ENCODE peak calls at places on chromosomes 2 and 18, in ten cellular contexts. U is GM13976, X is foreskin fibroblast, M is fibroblast of the aortic adventitia, F is thoracic aorta, A is AG09309, I is BE2C, E is transverse colon, B is WTC11, V is progenitor cell of endocrine pancreas. C is an unnamed sample.

GRCh38 chr2:40242315-40242714 is 209.6 kb downstream of the SLC8A1 start:
- DNase-seq in U (no peak), X (no peak), M (no peak), F (no peak), A (no peak), I (no peak), E (no peak), B (no peak), V (no peak), C (no peak)

GRCh38 chr2:138476940-138477339 is 24.6 kb upstream of the SPOPL start:
- DNase-seq in U (no peak), X (no peak), M (no peak), F (no peak), A (no peak), I (no peak), E (no peak), B (no peak), V (no peak), C (no peak)

GRCh38 chr2:33363599-33364300 is 112.7 kb upstream of the RASGRP3 start:
- DNase-seq in U (no peak), X (peak; percentile 79), M (no peak), F (no peak), A (peak; percentile 54), I (no peak), E (no peak), B (no peak), V (no peak), C (no peak)

GRCh38 chr2:188450740-188451480 is 159.2 kb downstream of the GULP1 start:
- DNase-seq in U (no peak), X (peak; percentile 77), M (peak; percentile 64), F (no peak), A (peak; percentile 11), I (no peak), E (no peak), B (no peak), V (no peak), C (no peak)

GRCh38 chr2:98334439-98335078 is 11.7 kb upstream of the CNGA3 start:
- DNase-seq in U (no peak), X (peak; percentile 94), M (peak; percentile 84), F (no peak), A (peak; percentile 74), I (no peak), E (no peak), B (no peak), V (no peak), C (no peak)

GRCh38 chr2:231359948-231360347 is 35.6 kb upstream of the B3GNT7 start:
- DNase-seq in U (no peak), X (no peak), M (no peak), F (no peak), A (no peak), I (peak; percentile 80), E (peak; percentile 6), B (no peak), V (no peak), C (no peak)

GRCh38 chr2:33583194-33583938 is 15.7 kb downstream of the FAM98A start:
- DNase-seq in U (peak; percentile 45), X (peak; percentile 76), M (peak; percentile 70), F (no peak), A (no peak), I (peak; percentile 25), E (no peak), B (no peak), V (no peak), C (peak; percentile 30)

GRCh38 chr2:230759481-230760191 is 47.0 kb downstream of the CAB39 start:
- DNase-seq in U (no peak), X (no peak), M (no peak), F (no peak), A (no peak), I (no peak), E (no peak), B (no peak), V (no peak), C (no peak)

GRCh38 chr2:109282360-109282759 is 153.4 kb downstream of the SH3RF3 start:
- DNase-seq in U (no peak), X (no peak), M (no peak), F (no peak), A (no peak), I (no peak), E (no peak), B (no peak), V (no peak), C (no peak)

GRCh38 chr2:109277414-109277813 is 148.4 kb downstream of the SH3RF3 start:
- DNase-seq in U (no peak), X (no peak), M (no peak), F (no peak), A (no peak), I (no peak), E (no peak), B (no peak), V (no peak), C (no peak)

GRCh38 chr2:109279243-109279860 is 150.3 kb downstream of the SH3RF3 start:
- DNase-seq in U (no peak), X (no peak), M (no peak), F (no peak), A (no peak), I (no peak), E (no peak), B (no peak), V (no peak), C (no peak)

GRCh38 chr2:109282865-109283264 is 153.9 kb downstream of the SH3RF3 start:
- DNase-seq in U (no peak), X (no peak), M (no peak), F (no peak), A (no peak), I (no peak), E (no peak), B (no peak), V (no peak), C (no peak)

GRCh38 chr2:109280804-109281203 is 151.8 kb downstream of the SH3RF3 start:
- DNase-seq in U (no peak), X (no peak), M (no peak), F (no peak), A (no peak), I (no peak), E (no peak), B (no peak), V (no peak), C (no peak)
- TF ChIP-seq CTCF in U (no peak), X (no peak), M (no peak), F (no peak), A (no peak), I (no peak), E (no peak), B (no peak), V (no peak), C (no peak)

GRCh38 chr2:223621901-223622300 is 19.7 kb upstream of the SCG2 start:
- DNase-seq in U (no peak), X (peak; percentile 21), M (no peak), F (no peak), A (no peak), I (no peak), E (no peak), B (no peak), V (no peak), C (no peak)

GRCh38 chr2:223613017-223613950 is 11.1 kb upstream of the SCG2 start:
- DNase-seq in U (no peak), X (peak; percentile 99), M (peak; percentile 98), F (peak; percentile 76), A (peak; percentile 93), I (peak; percentile 90), E (peak; percentile 54), B (peak; percentile 60), V (peak; percentile 24), C (no peak)

GRCh38 chr2:223619486-223620129 is 17.4 kb upstream of the SCG2 start:
- DNase-seq in U (no peak), X (no peak), M (no peak), F (no peak), A (no peak), I (no peak), E (no peak), B (no peak), V (no peak), C (no peak)

GRCh38 chr2:223614534-223614933 is 12.4 kb upstream of the SCG2 start:
- DNase-seq in U (no peak), X (no peak), M (no peak), F (no peak), A (no peak), I (no peak), E (no peak), B (no peak), V (no peak), C (no peak)

DNA sequence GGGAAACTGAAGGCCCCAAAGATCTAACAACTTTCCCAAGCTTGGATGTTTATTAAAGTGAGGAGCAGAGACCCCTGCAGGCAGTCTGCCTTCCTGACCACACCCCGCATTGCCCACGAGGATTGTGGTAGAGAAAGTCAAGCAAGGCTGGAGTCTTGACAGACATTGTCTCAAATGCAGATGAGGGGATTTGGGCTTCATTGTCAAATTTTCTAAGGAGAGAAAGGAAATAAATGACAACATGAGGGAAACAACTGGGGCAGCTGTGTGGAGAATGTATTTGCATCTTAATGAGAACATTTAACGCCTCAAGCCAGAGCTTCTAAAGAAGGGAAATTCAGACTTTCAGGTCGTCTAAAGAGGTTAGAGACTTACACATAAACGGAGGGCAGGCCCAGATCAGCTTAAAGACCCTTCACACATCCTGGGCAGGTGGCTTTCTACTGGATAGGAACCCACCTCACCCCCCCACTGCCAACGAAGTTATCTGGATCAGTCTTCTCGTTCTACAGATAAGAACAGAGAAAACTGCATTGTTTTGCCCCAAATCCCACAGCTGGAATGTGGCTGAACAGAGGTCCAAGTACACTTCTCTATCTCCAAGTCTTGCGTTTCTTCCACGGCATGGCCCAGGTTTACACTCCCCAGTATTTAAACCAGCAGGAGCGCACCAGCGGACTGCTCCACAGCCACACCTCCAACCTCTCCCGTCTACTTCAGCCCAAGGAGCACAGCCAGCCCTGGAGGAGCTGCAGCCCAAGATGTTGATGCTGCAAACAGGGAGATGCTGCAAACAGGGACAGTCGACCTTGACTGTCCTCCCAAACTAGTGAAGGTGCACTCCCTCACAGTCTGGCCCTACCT is 16.2 kb upstream of the SCG2 start:
- DNase-seq in U (no peak), X (no peak), M (no peak), F (no peak), A (no peak), I (no peak), E (no peak), B (peak; percentile 77), V (no peak), C (no peak)
- TF ChIP-seq CTCF in U (no peak), X (no peak), M (no peak), F (no peak), A (no peak), I (peak; percentile 50), E (no peak), B (peak; percentile 12), V (peak; percentile 28), C (no peak)

GRCh38 chr18:8480506-8481328 is 128.5 kb upstream of the RAB12 start:
- DNase-seq in U (no peak), X (peak; percentile 74), M (peak; percentile 81), F (no peak), A (peak; percentile 25), I (peak; percentile 37), E (no peak), B (peak; percentile 31), V (peak; percentile 35), C (no peak)
- TF ChIP-seq CTCF in U (no peak), X (peak; percentile 75), M (peak; percentile 84), F (peak; percentile 17), A (peak; percentile 73), I (peak; percentile 65), E (peak; percentile 16), B (no peak), V (peak; percentile 70), C (no peak)

DNA sequence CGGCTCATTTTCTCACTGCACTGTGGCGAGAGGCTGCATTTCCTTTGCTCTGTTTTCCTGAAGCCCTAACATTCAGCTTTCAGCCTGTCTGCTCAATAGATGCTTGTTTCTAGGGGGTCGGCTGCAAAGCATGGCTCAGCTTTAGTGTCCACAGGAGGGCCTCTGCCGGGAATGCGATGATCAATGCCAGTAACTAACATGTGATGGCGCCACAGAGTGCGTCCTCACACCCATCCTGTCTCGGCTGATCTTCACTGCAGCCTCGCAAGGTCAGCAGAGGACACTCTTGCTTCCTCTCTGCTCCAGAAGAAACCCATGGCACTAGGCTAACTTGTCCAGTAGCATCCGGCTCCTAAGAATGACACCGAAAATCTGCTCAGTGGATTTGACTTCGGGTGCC is 156.4 kb upstream of the PXDN start:
- DNase-seq in U (no peak), X (no peak), M (no peak), F (no peak), A (no peak), I (peak; percentile 24), E (no peak), B (peak; percentile 73), V (no peak), C (no peak)
- TF ChIP-seq CTCF in U (no peak), X (no peak), M (no peak), F (no peak), A (no peak), I (peak; percentile 48), E (no peak), B (peak; percentile 49), V (peak; percentile 29), C (no peak)

C was measured in activated CD8-positive, alpha-beta T cell treated with anti-CD3 and anti-CD28 coated beads for 36 hours.